ENCODE peak calls at places on chromosomes 3 and 15, in five cellular contexts. L is heart left ventricle, A is Peyer's patch, K is psoas muscle, H is heart right ventricle. B is an unnamed sample.

GRCh38 chr3:196016485-196016884 is 65.4 kb downstream of the TFRC start:
- DNase-seq in L (no peak), A (no peak), K (no peak), H (no peak), B (no peak)

GRCh38 chr3:11574981-11575669 is 68.6 kb downstream of the VGLL4 start:
- DNase-seq in L (no peak), A (no peak), K (peak; percentile 50), H (no peak), B (no peak)

GRCh38 chr3:73536952-73537351 is 87.8 kb downstream of the PDZRN3 start:
- DNase-seq in L (no peak), A (no peak), K (peak; percentile 57), H (no peak), B (no peak)

GRCh38 chr3:15527031-15527459 is 5.5 kb upstream of the COLQ start:
- DNase-seq in L (no peak), A (no peak), K (no peak), H (no peak), B (no peak)

GRCh38 chr15:32718822-32719716 is 1.3 kb downstream of the GREM1 start:
- DNase-seq in L (no peak), A (no peak), K (no peak), H (no peak), B (no peak)

GRCh38 chr15:83474578-83474977 is 27.4 kb downstream of the SH3GL3 start:
- DNase-seq in L (no peak), A (no peak), K (no peak), H (no peak), B (no peak)

GRCh38 chr15:67050062-67050461 is 15.3 kb upstream of the SMAD3 start:
- DNase-seq in L (no peak), A (no peak), K (no peak), H (no peak), B (no peak)

GRCh38 chr15:20644026-20644425 is 102.4 kb upstream of the GOLGA6L6 start:
- DNase-seq in L (no peak), A (no peak), K (peak; percentile 46), H (no peak), B (no peak)

GRCh38 chr3:195105389-195105788 is 165.6 kb downstream of the XXYLT1 start:
- DNase-seq in L (no peak), A (no peak), K (no peak), H (no peak), B (no peak)

GRCh38 chr3:40713306-40713705 is 188.5 kb downstream of the ZNF621 start:
- DNase-seq in L (no peak), A (no peak), K (no peak), H (no peak), B (no peak)

GRCh38 chr3:190370369-190370768 is 17.6 kb upstream of the CLDN16 start:
- DNase-seq in L (no peak), A (no peak), K (no peak), H (no peak), B (no peak)

GRCh38 chr3:113210608-113211369 is 568 bp upstream of the BOC start:
- DNase-seq in L (no peak), A (no peak), K (no peak), H (no peak), B (no peak)

GRCh38 chr3:138469869-138470268 is 35.5 kb downstream of the ESYT3 start:
- DNase-seq in L (no peak), A (no peak), K (no peak), H (no peak), B (no peak)

GRCh38 chr15:76152197-76152596 is 92.4 kb downstream of the TMEM266 start:
- DNase-seq in L (no peak), A (no peak), K (no peak), H (no peak), B (no peak)

GRCh38 chr3:100289339-100289738 is 28.5 kb downstream of the TBC1D23 start:
- DNase-seq in L (no peak), A (no peak), K (no peak), H (no peak), B (no peak)

GRCh38 chr3:107999215-107999775 is 91.5 kb downstream of the CD47 start:
- DNase-seq in L (no peak), A (no peak), K (no peak), H (no peak), B (no peak)
- TF ChIP-seq CTCF in L (no peak), A (no peak), K (no peak), H (no peak), B (no peak)

GRCh38 chr15:101193063-101193712 is 58.7 kb downstream of the CHSY1 start:
- DNase-seq in L (peak; percentile 65), A (no peak), K (peak; percentile 81), H (peak; percentile 59), B (no peak)
- H3K4me3 ChIP-seq in L (peak overlapping the region; percentile 28), A (no peak overlapping the region), K (peak overlapping the region; percentile 19), H (peak overlapping the region; percentile 2), B (peak overlapping the region; percentile 55)

GRCh38 chr15:92391640-92392039 is 2.0 kb upstream of the ST8SIA2 start:
- DNase-seq in L (no peak), A (no peak), K (no peak), H (no peak), B (no peak)
- H3K27me3 ChIP-seq in L (peaks cover 61% of the 10 kb centered on the region), A (no peaks in the 10 kb centered on the region), K (no peaks in the 10 kb centered on the region), H (peaks cover 3% of the 10 kb centered on the region), B (peaks cover 6% of the 10 kb centered on the region)

DNA sequence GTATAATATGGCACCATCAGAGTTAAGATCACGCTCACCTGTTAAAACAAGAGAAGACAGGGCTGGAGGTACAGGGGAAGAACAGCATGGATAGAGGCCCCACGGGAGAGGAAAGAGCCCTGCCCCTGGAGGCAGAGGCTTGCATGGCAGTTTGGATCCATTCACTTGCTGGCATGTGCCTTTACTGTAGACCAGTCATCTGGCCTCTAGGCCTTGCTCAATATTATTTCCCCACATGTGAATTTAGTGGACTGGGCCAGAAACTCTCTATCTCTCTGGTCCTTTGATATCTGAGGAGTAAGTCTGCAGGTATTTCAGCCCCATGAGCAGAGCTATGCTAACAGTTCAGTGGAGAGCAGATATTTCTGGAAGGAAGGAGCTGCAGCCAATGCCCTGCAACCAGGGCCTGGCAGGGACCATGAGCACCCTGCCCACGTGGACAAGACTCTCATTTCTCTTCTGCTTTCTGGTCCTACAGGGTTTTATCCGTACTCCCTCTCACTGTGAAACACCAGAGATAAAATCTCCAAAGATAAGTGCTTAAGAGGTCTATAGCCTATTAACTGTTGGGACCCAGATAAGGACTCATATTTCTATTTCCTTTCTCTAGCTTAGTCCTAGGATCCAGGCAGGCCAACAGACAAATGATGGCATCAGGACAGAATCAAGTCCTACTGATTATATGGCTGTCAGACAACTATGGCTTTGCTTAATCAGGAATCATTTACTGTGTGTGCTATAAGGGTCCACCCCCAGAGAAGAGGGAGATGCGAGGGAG is 65.0 kb downstream of the CLDN11 start:
- DNase-seq in L (no peak), A (no peak), K (no peak), H (no peak), B (no peak)
- TF ChIP-seq CTCF in L (no peak), A (no peak), K (no peak), H (no peak), B (no peak)

DNA sequence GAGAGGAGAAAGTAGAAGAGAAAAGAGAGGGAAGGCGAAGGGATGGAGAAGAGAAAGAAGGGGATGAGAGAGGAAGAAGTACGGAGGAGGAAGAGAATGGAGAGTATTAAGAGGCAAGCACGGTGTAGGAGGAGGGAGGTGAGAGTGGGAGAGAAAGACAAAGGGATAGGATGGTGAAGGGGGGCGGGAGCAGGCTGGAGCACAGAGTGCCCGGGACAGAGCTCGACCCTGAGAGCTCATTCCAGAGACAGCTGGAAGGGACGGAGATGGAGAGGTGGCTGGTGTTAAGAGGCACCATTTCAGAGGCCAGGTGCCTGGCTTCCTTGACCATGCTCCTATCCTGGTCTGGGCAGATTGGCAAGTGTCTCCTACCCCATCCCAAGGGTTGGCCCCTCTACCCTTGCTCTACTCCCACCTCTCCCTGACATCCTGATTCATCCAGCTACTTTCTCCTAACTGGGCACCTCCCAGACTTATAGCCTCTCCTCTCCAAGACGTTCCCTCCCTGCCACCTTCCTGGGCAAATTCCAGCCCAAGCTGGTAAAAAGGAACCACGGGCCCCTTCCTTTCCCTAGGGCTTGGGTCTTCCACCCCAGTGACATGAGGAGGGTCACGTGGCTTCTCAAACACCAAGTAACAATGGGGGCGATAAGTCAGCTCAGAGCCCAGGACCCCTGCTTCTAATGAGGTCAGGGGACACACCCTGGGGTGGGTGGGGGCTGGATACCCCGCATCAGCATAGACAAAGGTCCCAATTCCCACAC is 1.2 kb downstream of the CLCN2 start:
- DNase-seq in L (no peak), A (no peak), K (no peak), H (no peak), B (no peak)
- H3K4me3 ChIP-seq in L (peak overlapping the region; percentile 98), A (peak overlapping the region; percentile 78), K (peak overlapping the region; percentile 96), H (no peak overlapping the region), B (peak overlapping the region; percentile 98)

DNA sequence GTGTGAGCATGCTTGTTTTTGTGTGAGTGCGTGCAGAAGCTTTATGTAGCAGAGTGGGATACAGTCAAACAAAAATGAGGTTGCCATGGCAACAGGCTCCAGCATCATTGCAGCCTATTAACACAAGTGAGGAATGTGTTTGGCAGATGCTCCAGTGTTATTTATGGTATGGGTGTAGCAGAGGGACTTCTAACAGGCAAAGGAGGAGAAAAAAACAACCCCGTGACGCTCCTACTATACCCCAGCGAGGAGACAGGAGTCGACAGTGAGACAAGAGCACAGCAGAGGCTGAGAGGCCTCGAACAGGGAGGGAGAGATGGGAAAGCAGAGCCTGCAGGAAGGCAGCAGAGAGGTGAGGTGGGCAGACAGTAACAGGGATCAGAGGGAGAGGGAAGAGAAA is 4.9 kb downstream of the ADCY5 start:
- DNase-seq in L (no peak), A (no peak), K (no peak), H (peak; percentile 48), B (no peak)
- H3K27me3 ChIP-seq in L (peaks cover 5% of the 10 kb centered on the region), A (no peaks in the 10 kb centered on the region), K (no peaks in the 10 kb centered on the region), H (no peaks in the 10 kb centered on the region), B (no peaks in the 10 kb centered on the region)

GRCh38 chr3:163916596-163917560 is 1161.4 kb downstream of the SI start:
- DNase-seq in L (no peak), A (no peak), K (no peak), H (no peak), B (no peak)
- TF ChIP-seq CTCF in L (no peak), A (no peak), K (no peak), H (no peak), B (no peak)

DNA sequence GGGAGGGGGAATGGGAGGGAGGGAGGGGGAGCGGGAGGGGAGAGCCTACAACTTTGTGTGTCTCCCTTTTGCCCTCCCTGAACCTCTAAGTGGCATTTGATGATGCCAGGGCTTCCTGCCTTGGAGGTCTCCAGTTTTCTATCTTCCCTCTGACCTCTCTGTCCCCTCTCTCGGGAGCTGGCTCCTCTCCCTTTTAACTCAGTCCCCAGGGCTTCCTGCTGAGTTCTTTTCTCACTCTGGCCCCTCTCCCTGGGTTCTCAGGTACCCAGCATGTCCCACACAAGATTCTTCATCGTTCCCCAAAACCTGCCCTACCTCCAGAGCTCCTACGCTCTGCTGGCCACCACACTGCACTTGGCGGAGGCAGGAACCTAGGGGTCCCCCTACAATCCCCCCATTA is 12.5 kb upstream of the FAM174B start:
- DNase-seq in L (no peak), A (no peak), K (no peak), H (no peak), B (no peak)
- H3K4me3 ChIP-seq in L (no peak overlapping the region), A (no peak overlapping the region), K (no peak overlapping the region), H (no peak overlapping the region), B (no peak overlapping the region)

B was measured in thoracic aorta.